ENCODE peak calls at places on chromosome 21, in four cellular contexts. M is pancreas, W is fibroblast of pulmonary artery, B is GM13977. A is an unnamed sample.

GRCh38 chr21:29642551-29643245 is 297.1 kb downstream of the GRIK1 start:
- DNase-seq in M (no peak), W (no peak), B (no peak), A (no peak)

GRCh38 chr21:42009018-42009830 is 936 bp downstream of the ZBTB21 start:
- DNase-seq in M (peak; percentile 71), W (peak; percentile 57), B (peak; percentile 50), A (peak; percentile 50)

GRCh38 chr21:35222541-35222941 is 173.4 kb upstream of the RUNX1 start:
- DNase-seq in M (no peak), W (no peak), B (no peak), A (no peak)

GRCh38 chr21:23986987-23987386 is 1620.3 kb downstream of the MRPL39 start:
- DNase-seq in M (no peak), W (no peak), B (no peak), A (no peak)

GRCh38 chr21:44423312-44423821 is 31.9 kb upstream of the LRRC3 start:
- DNase-seq in M (no peak), W (no peak), B (no peak), A (no peak)

GRCh38 chr21:20258542-20258941 is 739.7 kb upstream of the NCAM2 start:
- DNase-seq in M (no peak), W (no peak), B (no peak), A (no peak)

GRCh38 chr21:46546799-46547198 is 58.1 kb downstream of the S100B start:
- DNase-seq in M (no peak), W (no peak), B (no peak), A (no peak)

GRCh38 chr21:42863504-42863870 is 15.9 kb downstream of the WDR4 start:
- DNase-seq in M (no peak), W (peak; percentile 13), B (no peak), A (no peak)

GRCh38 chr21:29875873-29876272 is 63.9 kb downstream of the GRIK1 start:
- DNase-seq in M (no peak), W (no peak), B (no peak), A (no peak)

GRCh38 chr21:39387461-39388037 is 38.7 kb upstream of the HMGN1 start:
- DNase-seq in M (peak; percentile 90), W (peak; percentile 87), B (peak; percentile 97), A (peak; percentile 95)

GRCh38 chr21:29235714-29236197 is 63.0 kb upstream of the BACH1 start:
- DNase-seq in M (no peak), W (no peak), B (peak; percentile 39), A (peak; percentile 23)

GRCh38 chr21:31340942-31341487 is 3.0 kb downstream of the TIAM1 start:
- DNase-seq in M (no peak), W (no peak), B (no peak), A (no peak)

GRCh38 chr21:32592929-32593502 is 7.7 kb upstream of the TCP10L start:
- DNase-seq in M (no peak), W (no peak), B (no peak), A (no peak)

GRCh38 chr21:35127851-35128250 is 78.7 kb upstream of the RUNX1 start:
- DNase-seq in M (no peak), W (no peak), B (no peak), A (no peak)

GRCh38 chr21:42362198-42362597 is 4.1 kb downstream of the TFF1 start:
- DNase-seq in M (no peak), W (no peak), B (no peak), A (no peak)

GRCh38 chr21:41895643-41896493 is 16.7 kb upstream of the PRDM15 start:
- DNase-seq in M (no peak), W (no peak), B (no peak), A (no peak)

GRCh38 chr21:42218836-42219605 is at the start of gene ABCG1:
- DNase-seq in M (peak; percentile 55), W (peak; percentile 33), B (peak; percentile 67), A (peak; percentile 58)

GRCh38 chr21:14273736-14274538 is 58.0 kb downstream of the RBM11 start:
- DNase-seq in M (peak; percentile 72), W (no peak), B (no peak), A (no peak)

GRCh38 chr21:14388282-14388681 is 5.3 kb upstream of the HSPA13 start:
- DNase-seq in M (no peak), W (no peak), B (no peak), A (no peak)

GRCh38 chr21:26565105-26565504 is 8.0 kb downstream of the CYYR1 start:
- DNase-seq in M (no peak), W (no peak), B (no peak), A (no peak)

GRCh38 chr21:29904359-29905282 is 35.2 kb downstream of the GRIK1 start:
- DNase-seq in M (no peak), W (peak; percentile 15), B (no peak), A (no peak)

GRCh38 chr21:35829014-35829525 is 231.3 kb downstream of the SETD4 start:
- DNase-seq in M (no peak), W (no peak), B (no peak), A (no peak)

GRCh38 chr21:32921632-32922230 is 104.0 kb upstream of the OLIG2 start:
- DNase-seq in M (no peak), W (no peak), B (no peak), A (peak; percentile 29)

GRCh38 chr21:18614327-18614726 is 210.7 kb upstream of the TMPRSS15 start:
- DNase-seq in M (no peak), W (no peak), B (no peak), A (no peak)

GRCh38 chr21:32682696-32683474 is 44.9 kb downstream of the SYNJ1 start:
- DNase-seq in M (no peak), W (no peak), B (no peak), A (no peak)

GRCh38 chr21:28761709-28762356 is 230.8 kb downstream of the LTN1 start:
- DNase-seq in M (no peak), W (no peak), B (no peak), A (no peak)

GRCh38 chr21:35559128-35559831 is 501.0 kb downstream of the SETD4 start:
- DNase-seq in M (no peak), W (peak; percentile 94), B (no peak), A (no peak)

GRCh38 chr21:39057121-39057520 is 126.1 kb downstream of the PSMG1 start:
- DNase-seq in M (no peak), W (no peak), B (no peak), A (no peak)

GRCh38 chr21:32423846-32424535 is 11.5 kb downstream of the EVA1C start:
- DNase-seq in M (no peak), W (no peak), B (no peak), A (no peak)

GRCh38 chr21:37005548-37006242 is 807 bp upstream of the RIPPLY3 start:
- DNase-seq in M (no peak), W (no peak), B (no peak), A (no peak)
- TF ChIP-seq CTCF in M (no peak), W (no peak), B (no peak), A (no peak)

DNA sequence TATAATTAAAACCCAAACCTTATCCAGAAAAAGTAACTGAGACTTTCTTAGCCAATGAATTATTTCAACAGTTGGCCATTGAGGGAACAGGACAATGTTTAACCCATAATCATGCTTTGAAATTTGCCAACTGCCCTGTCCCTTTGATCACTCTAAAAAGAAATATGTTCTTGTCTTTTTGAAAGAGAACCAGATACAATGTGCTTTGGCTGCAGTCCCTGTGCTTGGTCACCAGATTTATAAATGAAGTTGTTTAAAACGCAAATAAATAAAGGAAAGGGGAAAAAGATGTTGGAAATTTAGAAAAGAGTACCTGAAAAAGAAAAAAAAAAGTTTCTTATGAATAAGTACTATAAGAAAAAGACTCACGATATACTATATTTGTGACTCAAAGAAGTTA is 760.7 kb upstream of the CXADR start:
- DNase-seq in M (no peak), W (no peak), B (no peak), A (no peak)
- TF ChIP-seq CTCF in M (no peak), W (no peak), B (no peak), A (no peak)

DNA sequence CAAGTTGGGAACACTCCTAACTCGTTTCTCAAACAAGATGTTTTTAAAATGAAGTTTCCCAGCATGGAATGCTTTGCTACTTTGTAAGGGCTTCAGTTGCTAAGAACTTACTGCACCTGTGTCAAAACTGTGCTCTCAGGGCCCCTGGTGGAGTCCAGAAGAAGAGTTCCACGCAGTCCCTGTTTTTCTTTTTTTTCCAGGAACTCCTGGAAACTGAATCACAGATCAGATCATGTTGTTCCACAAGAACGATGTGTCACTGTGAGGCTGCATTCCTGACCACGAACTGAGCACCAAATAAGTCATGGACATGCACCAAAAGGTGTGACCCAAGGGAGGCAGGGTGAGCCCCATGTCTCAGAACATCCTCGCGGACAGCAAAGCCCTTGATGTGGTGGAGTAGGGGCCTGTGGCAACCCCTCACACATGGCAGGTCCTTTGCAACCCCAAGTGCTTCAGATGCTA is 257.2 kb downstream of the KCNJ6 start:
- DNase-seq in M (no peak), W (peak; percentile 77), B (no peak), A (no peak)
- TF ChIP-seq CTCF in M (peak; percentile 25), W (peak; percentile 40), B (no peak), A (no peak)

DNA sequence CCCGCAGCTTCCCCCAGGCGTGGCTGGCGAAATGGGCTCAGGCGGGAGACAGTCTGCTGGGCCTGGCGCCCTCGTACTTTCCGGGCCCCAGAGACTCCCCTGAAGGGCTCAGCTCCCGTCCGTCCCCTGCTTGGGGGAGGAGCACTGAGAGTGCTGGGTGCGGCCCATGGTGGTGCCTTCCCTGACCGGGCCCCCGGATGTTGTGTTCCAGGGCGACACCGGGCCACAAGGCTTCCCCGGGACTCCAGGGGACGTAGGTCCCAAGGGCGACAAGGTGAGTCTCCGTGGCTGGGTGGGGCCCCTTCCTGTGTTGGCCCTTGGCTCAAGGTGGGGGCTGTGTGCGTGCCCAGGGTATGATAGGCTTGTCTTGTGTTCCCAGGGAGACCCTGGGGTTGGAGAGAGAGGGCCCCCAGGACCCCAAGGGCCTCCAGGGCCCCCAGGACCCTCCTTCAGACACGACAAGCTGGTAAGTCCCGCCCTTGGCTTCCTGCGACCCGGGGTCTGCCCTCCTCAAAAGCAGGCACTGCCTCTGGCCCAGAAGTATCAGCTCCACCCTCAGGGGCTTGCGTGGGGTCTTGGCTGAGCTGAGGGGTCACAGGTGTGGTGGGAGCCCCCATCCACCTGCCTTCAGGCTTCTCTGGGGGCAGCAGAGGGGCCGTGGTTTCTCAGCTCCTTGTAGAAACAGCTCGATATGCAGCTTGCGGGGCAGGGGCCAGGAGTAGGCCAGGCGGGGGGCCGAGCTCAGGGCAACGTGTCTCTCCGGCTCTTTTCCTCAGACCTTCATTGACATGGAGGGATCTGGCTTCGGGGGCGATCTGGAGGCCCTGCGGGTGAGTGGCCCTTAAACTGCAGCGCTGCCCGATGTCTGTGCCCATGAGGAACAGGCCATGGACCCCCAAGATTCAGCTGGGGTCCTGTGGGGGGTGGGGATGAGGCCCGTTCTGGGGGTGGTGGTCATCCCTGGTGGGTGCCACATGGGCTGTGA is 62.3 kb downstream of the SLC19A1 start:
- DNase-seq in M (peak; percentile 17), W (no peak), B (no peak), A (no peak)
- TF ChIP-seq CTCF in M (no peak), W (no peak), B (no peak), A (no peak)